ENCODE peak calls at places on chromosomes 13 and 19, in eight cellular contexts. X is WTC11, M is neural progenitor cell, K is glutamatergic neuron, U is upper lobe of right lung, B is RWPE1, T is SK-N-SH, E is fibroblast of villous mesenchyme. Z is an unnamed sample.

GRCh38 chr13:23323946-23324709 is 109.4 kb downstream of the SACS start:
- DNase-seq in M (peak; percentile 20), K (peak; percentile 40), X (no peak), U (no peak), T (no peak), E (no peak), B (no peak), Z (no peak)

GRCh38 chr13:34926513-34926912 is 15.6 kb upstream of the NBEA start:
- DNase-seq in E (peak; percentile 33), K (no peak), T (no peak), X (no peak), U (no peak), B (no peak), M (peak; percentile 61), Z (no peak)

GRCh38 chr19:52296400-52296772 is 583 bp upstream of the ZNF480 start:
- DNase-seq in U (no peak), M (no peak), T (no peak), B (no peak), K (no peak), X (no peak), E (no peak), Z (no peak)

GRCh38 chr13:25901460-25902376 is 150.1 kb downstream of the SHISA2 start:
- DNase-seq in E (no peak), M (no peak), B (peak; percentile 92), T (peak; percentile 51), K (no peak), X (no peak), U (no peak), Z (no peak)

GRCh38 chr19:47625650-47626049 is 16.7 kb downstream of the BICRA start:
- DNase-seq in T (no peak), M (no peak), B (no peak), K (no peak), X (no peak), U (no peak), E (no peak), Z (no peak)

GRCh38 chr19:46731007-46731501 is 14.1 kb upstream of the PRKD2 start:
- DNase-seq in B (peak; percentile 82), X (no peak), E (peak; percentile 78), M (no peak), U (peak; percentile 71), T (no peak), K (no peak), Z (no peak)

GRCh38 chr13:46341112-46341711 is 45.8 kb downstream of the RUBCNL start:
- DNase-seq in B (no peak), X (no peak), E (no peak), U (no peak), M (no peak), T (no peak), K (no peak), Z (no peak)

GRCh38 chr19:53394522-53394973 is 401 bp upstream of the ZNF765 start:
- DNase-seq in U (peak; percentile 68), B (no peak), X (peak; percentile 66), E (peak; percentile 61), K (peak; percentile 80), M (peak; percentile 81), T (peak; percentile 70), Z (no peak)

GRCh38 chr13:22194106-22194810 is 523.4 kb downstream of the FGF9 start:
- DNase-seq in E (no peak), X (no peak), K (no peak), M (no peak), T (no peak), U (no peak), B (no peak), Z (no peak)

GRCh38 chr13:67299731-67300130 is 69.6 kb upstream of the PCDH9 start:
- DNase-seq in K (no peak), B (no peak), M (no peak), T (no peak), E (no peak), U (no peak), X (no peak), Z (no peak)

GRCh38 chr19:37817180-37817911 is 38.0 kb upstream of the ZNF573 start:
- DNase-seq in U (peak; percentile 84), T (peak; percentile 86), B (peak; percentile 4), X (peak; percentile 95), E (peak; percentile 45), K (peak; percentile 95), M (peak; percentile 87), Z (no peak)

GRCh38 chr13:31824705-31825512 is 85.6 kb downstream of the RXFP2 start:
- DNase-seq in E (peak; percentile 51), B (no peak), U (no peak), X (no peak), T (no peak), K (peak; percentile 26), M (no peak), Z (no peak)

GRCh38 chr13:58051807-58052375 is 420.3 kb downstream of the PCDH17 start:
- DNase-seq in X (peak; percentile 11), E (no peak), B (no peak), U (no peak), K (no peak), T (no peak), M (no peak), Z (no peak)

DNA sequence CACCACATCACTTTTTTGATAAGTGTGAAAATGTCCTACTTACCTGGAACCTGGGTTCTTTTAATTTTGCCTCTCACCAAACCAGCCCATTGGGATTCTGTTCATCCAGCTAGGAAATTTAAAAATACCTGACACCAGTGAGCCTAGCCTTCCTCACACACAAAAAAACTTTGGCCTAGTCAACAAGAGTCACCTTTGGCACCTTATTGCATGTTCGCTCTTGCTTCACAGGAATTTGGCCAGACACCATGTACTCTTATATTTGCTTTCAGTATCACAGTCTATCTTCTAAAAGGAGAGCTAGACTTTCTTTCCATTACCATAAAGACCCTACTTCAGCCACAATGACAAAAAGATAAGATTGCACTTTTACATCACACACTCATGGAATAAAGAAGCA is 65.8 kb downstream of the ZNF257 start:
- DNase-seq in M (no peak), U (no peak), B (no peak), E (no peak), T (no peak), K (no peak), X (no peak), Z (no peak)
- TF ChIP-seq CTCF in M (no peak), U (no peak), B (no peak), E (no peak), T (no peak), K (no peak), X (no peak), Z (no peak)

DNA sequence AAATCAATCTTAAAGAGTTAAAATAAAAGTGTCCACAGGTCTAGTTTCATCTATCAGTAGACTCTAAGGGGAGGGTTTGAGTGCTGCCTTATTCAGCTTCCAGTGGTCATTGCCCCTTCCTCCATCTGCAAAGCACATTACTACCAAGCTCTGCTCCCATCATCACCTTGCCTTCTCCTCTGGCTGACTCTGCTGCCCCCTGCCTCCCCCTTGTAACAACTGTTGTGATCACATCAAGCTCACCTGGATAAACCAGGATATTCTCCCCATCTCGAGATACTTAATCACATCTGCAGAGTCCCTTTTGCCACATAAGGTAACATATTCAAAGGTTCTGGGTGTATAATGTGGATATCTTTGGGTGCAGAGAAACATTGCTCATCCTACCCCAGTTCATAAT is 43.3 kb upstream of the GPC6 start:
- DNase-seq in U (no peak), M (no peak), X (peak; percentile 45), B (no peak), T (no peak), K (no peak), E (no peak), Z (no peak)
- TF ChIP-seq CTCF in U (no peak), M (peak; percentile 15), X (no peak), B (no peak), T (no peak), K (no peak), E (no peak), Z (no peak)

DNA sequence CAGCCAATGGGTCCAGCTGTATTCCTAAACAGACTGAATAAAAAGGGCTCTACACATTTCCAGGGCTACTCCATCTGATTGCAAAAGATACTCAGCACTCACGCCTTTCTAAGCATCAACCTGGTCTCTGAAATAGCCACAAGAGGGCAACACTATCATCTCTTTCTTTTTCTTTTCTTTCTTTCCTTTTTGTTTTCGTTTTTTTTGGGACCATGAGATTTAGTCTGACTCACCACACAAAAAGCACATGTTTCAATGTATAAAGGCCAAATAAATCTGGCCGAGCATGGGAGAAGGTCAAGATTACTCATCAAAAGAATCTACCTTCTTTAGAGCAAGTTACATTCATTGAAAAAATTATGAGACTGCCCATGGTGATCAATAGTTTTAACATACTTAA is 805.6 kb upstream of the ARGLU1 start:
- DNase-seq in U (no peak), X (no peak), B (peak; percentile 2), K (no peak), E (peak; percentile 88), M (peak; percentile 56), T (no peak), Z (no peak)
- TF ChIP-seq CTCF in U (peak; percentile 50), X (no peak), B (peak; percentile 9), K (peak; percentile 51), E (peak; percentile 71), M (peak; percentile 75), T (peak; percentile 86), Z (peak; percentile 77)

GRCh38 chr19:32346901-32347300 is 1.5 kb downstream of the ZNF507 start:
- DNase-seq in U (no peak), K (no peak), E (no peak), T (no peak), B (no peak), M (no peak), X (no peak), Z (no peak)

GRCh38 chr19:32342695-32343094 is 2.7 kb upstream of the ZNF507 start:
- DNase-seq in U (no peak), E (no peak), X (no peak), K (no peak), M (no peak), B (no peak), T (no peak), Z (no peak)

GRCh38 chr19:32349724-32350475 is 4.5 kb downstream of the ZNF507 start:
- DNase-seq in U (no peak), K (no peak), B (no peak), M (no peak), T (no peak), E (no peak), X (no peak), Z (no peak)

GRCh38 chr19:32343550-32344262 is 1.7 kb upstream of the ZNF507 start:
- DNase-seq in T (no peak), X (no peak), K (no peak), M (no peak), E (no peak), U (no peak), B (no peak), Z (no peak)

GRCh38 chr19:32345261-32346207 is at the start of gene ZNF507:
- DNase-seq in X (peak; percentile 88), E (peak; percentile 73), B (peak; percentile 90), M (peak; percentile 93), U (peak; percentile 92), K (peak; percentile 93), T (peak; percentile 99), Z (no peak)
- TF ChIP-seq CTCF in X (no peak), E (no peak), B (peak; percentile 6), M (peak; percentile 30), U (no peak), K (no peak), T (peak; percentile 28), Z (peak; percentile 56)

GRCh38 chr13:50384724-50385123 is 369.5 kb downstream of the KCNRG start:
- DNase-seq in T (no peak), M (no peak), K (no peak), B (no peak), E (no peak), U (no peak), X (no peak), Z (no peak)
- TF ChIP-seq CTCF in T (no peak), M (no peak), K (no peak), B (no peak), E (no peak), U (no peak), X (no peak), Z (no peak)

GRCh38 chr13:85828094-85828684 is 29.0 kb upstream of the SLITRK6 start:
- DNase-seq in T (peak; percentile 6), B (peak; percentile 6), U (no peak), K (no peak), E (peak; percentile 11), X (no peak), M (peak; percentile 29), Z (no peak)
- TF ChIP-seq CTCF in T (peak; percentile 76), B (peak; percentile 75), U (peak; percentile 70), K (peak; percentile 82), E (peak; percentile 56), X (peak; percentile 43), M (peak; percentile 67), Z (peak; percentile 96)

Z was measured in chondrocyte.